ENCODE peak calls at places on chromosomes 11 and 22, in six cellular contexts. One of them, this sample, is unnamed. For H3K36me3 and H3K4me1, the result is how much of the 10 kb centered on the place peaks cover.

GRCh38 chr11:121892863-121893262 is 223.2 kb downstream of the BLID start:
- DNase-seq in heart right ventricle: no peak
- DNase-seq in PC-9: peak
- DNase-seq in stomach: no peak
- DNase-seq in tibial nerve: no peak
- DNase-seq in aorta: no peak
- DNase-seq in this sample: no peak

GRCh38 chr11:116879789-116880402 is 42.5 kb upstream of the APOA1 start:
- DNase-seq in stomach: no peak
- DNase-seq in PC-9: peak
- DNase-seq in aorta: no peak
- DNase-seq in heart right ventricle: no peak
- DNase-seq in tibial nerve: peak
- DNase-seq in this sample: no peak

GRCh38 chr11:64553554-64554201 is 37.3 kb upstream of the SLC22A12 start:
- DNase-seq in stomach: peak
- DNase-seq in heart right ventricle: peak
- DNase-seq in aorta: peak
- DNase-seq in PC-9: no peak
- DNase-seq in tibial nerve: peak
- DNase-seq in this sample: no peak

GRCh38 chr11:69280994-69281393 is 13.0 kb upstream of the MYEOV start:
- DNase-seq in heart right ventricle: no peak
- DNase-seq in stomach: peak
- DNase-seq in PC-9: peak
- DNase-seq in aorta: no peak
- DNase-seq in tibial nerve: peak
- DNase-seq in this sample: no peak

GRCh38 chr22:22408731-22409696 is 99.5 kb downstream of the ZNF280B start:
- DNase-seq in heart right ventricle: no peak
- DNase-seq in aorta: no peak
- DNase-seq in stomach: no peak
- DNase-seq in PC-9: no peak
- DNase-seq in tibial nerve: peak
- DNase-seq in this sample: no peak

GRCh38 chr11:112727341-112727841 is 233.8 kb upstream of the NCAM1 start:
- DNase-seq in heart right ventricle: no peak
- DNase-seq in aorta: no peak
- DNase-seq in tibial nerve: no peak
- DNase-seq in PC-9: no peak
- DNase-seq in stomach: no peak
- DNase-seq in this sample: no peak

GRCh38 chr11:612201-612960 is 3.4 kb downstream of the IRF7 start:
- DNase-seq in PC-9: peak
- DNase-seq in tibial nerve: no peak
- DNase-seq in heart right ventricle: no peak
- DNase-seq in stomach: peak
- DNase-seq in aorta: no peak
- DNase-seq in this sample: no peak

GRCh38 chr11:70176940-70177689 is 26.0 kb upstream of the FADD start:
- DNase-seq in tibial nerve: no peak
- DNase-seq in aorta: no peak
- DNase-seq in heart right ventricle: no peak
- DNase-seq in PC-9: no peak
- DNase-seq in stomach: peak
- DNase-seq in this sample: peak

GRCh38 chr11:11850668-11851067 is 8.9 kb downstream of the USP47 start:
- DNase-seq in aorta: no peak
- DNase-seq in tibial nerve: no peak
- DNase-seq in heart right ventricle: no peak
- DNase-seq in PC-9: no peak
- DNase-seq in stomach: no peak
- DNase-seq in this sample: no peak

GRCh38 chr11:65131895-65132237 is 2.5 kb downstream of the SYVN1 start:
- DNase-seq in heart right ventricle: no peak
- DNase-seq in PC-9: no peak
- DNase-seq in tibial nerve: no peak
- DNase-seq in aorta: no peak
- DNase-seq in stomach: no peak
- DNase-seq in this sample: no peak

GRCh38 chr11:232783-233565 is 3.2 kb downstream of the SIRT3 start:
- DNase-seq in stomach: no peak
- DNase-seq in heart right ventricle: no peak
- DNase-seq in PC-9: no peak
- DNase-seq in aorta: no peak
- DNase-seq in tibial nerve: no peak
- DNase-seq in this sample: no peak

GRCh38 chr11:65591939-65592814 is 3.4 kb downstream of the KCNK7 start:
- DNase-seq in tibial nerve: no peak
- DNase-seq in aorta: no peak
- DNase-seq in PC-9: no peak
- DNase-seq in heart right ventricle: peak
- DNase-seq in stomach: peak
- DNase-seq in this sample: no peak

GRCh38 chr22:44186737-44187136 is 6.0 kb downstream of the PARVG start:
- DNase-seq in aorta: no peak
- DNase-seq in stomach: no peak
- DNase-seq in heart right ventricle: no peak
- DNase-seq in PC-9: peak
- DNase-seq in tibial nerve: no peak
- DNase-seq in this sample: no peak

GRCh38 chr11:10326080-10326964 is 21.4 kb downstream of the ADM start:
- DNase-seq in stomach: peak
- DNase-seq in tibial nerve: no peak
- DNase-seq in PC-9: peak
- DNase-seq in aorta: peak
- DNase-seq in heart right ventricle: peak
- DNase-seq in this sample: no peak

GRCh38 chr11:62708423-62709261 is 1.2 kb downstream of the GNG3 start:
- DNase-seq in tibial nerve: no peak
- DNase-seq in stomach: peak
- DNase-seq in PC-9: peak
- DNase-seq in aorta: no peak
- DNase-seq in heart right ventricle: no peak
- DNase-seq in this sample: no peak

GRCh38 chr11:120521176-120521575 is 9.6 kb downstream of the GRIK4 start:
- DNase-seq in stomach: no peak
- DNase-seq in tibial nerve: no peak
- DNase-seq in PC-9: no peak
- DNase-seq in aorta: no peak
- DNase-seq in heart right ventricle: no peak
- DNase-seq in this sample: peak

GRCh38 chr11:23212829-23213228 is 352.6 kb upstream of the CCDC179 start:
- DNase-seq in stomach: no peak
- DNase-seq in aorta: no peak
- DNase-seq in heart right ventricle: no peak
- DNase-seq in tibial nerve: no peak
- DNase-seq in PC-9: no peak
- DNase-seq in this sample: no peak

GRCh38 chr22:24471570-24471969 is 23.6 kb upstream of the UPB1 start:
- DNase-seq in heart right ventricle: peak
- DNase-seq in aorta: peak
- DNase-seq in stomach: no peak
- DNase-seq in PC-9: no peak
- DNase-seq in tibial nerve: peak
- DNase-seq in this sample: no peak

GRCh38 chr11:77299528-77299993 is 1.9 kb downstream of the GDPD4 start:
- DNase-seq in stomach: peak
- DNase-seq in tibial nerve: no peak
- DNase-seq in aorta: no peak
- DNase-seq in heart right ventricle: no peak
- DNase-seq in PC-9: peak
- DNase-seq in this sample: no peak

GRCh38 chr22:41939981-41940852 is 6.7 kb downstream of the CENPM start:
- DNase-seq in stomach: peak
- DNase-seq in tibial nerve: no peak
- DNase-seq in heart right ventricle: no peak
- DNase-seq in aorta: peak
- DNase-seq in PC-9: peak
- DNase-seq in this sample: peak

GRCh38 chr11:7592706-7593105 is 78.9 kb downstream of the PPFIBP2 start:
- DNase-seq in PC-9: peak
- DNase-seq in tibial nerve: peak
- DNase-seq in heart right ventricle: peak
- DNase-seq in stomach: peak
- DNase-seq in aorta: peak
- DNase-seq in this sample: peak

GRCh38 chr22:43883719-43884415 is 7.9 kb downstream of the PNPLA5 start:
- DNase-seq in tibial nerve: no peak
- DNase-seq in PC-9: no peak
- DNase-seq in stomach: no peak
- DNase-seq in aorta: peak
- DNase-seq in heart right ventricle: no peak
- DNase-seq in this sample: no peak

GRCh38 chr11:126318642-126319373 is 14.9 kb downstream of the DCPS start:
- DNase-seq in stomach: no peak
- DNase-seq in heart right ventricle: no peak
- DNase-seq in PC-9: no peak
- DNase-seq in aorta: peak
- DNase-seq in tibial nerve: peak
- DNase-seq in this sample: peak

GRCh38 chr11:122226810-122227379 is 110.9 kb upstream of the BLID start:
- DNase-seq in stomach: no peak
- DNase-seq in aorta: no peak
- DNase-seq in PC-9: no peak
- DNase-seq in heart right ventricle: no peak
- DNase-seq in tibial nerve: no peak
- DNase-seq in this sample: no peak

GRCh38 chr11:122981388-122982264 is at the start of gene BSX:
- DNase-seq in aorta: no peak
- DNase-seq in stomach: peak
- DNase-seq in tibial nerve: no peak
- DNase-seq in heart right ventricle: peak
- DNase-seq in PC-9: no peak
- DNase-seq in this sample: peak

GRCh38 chr22:29738118-29738815 is 18.5 kb downstream of the CABP7 start:
- DNase-seq in tibial nerve: no peak
- DNase-seq in stomach: no peak
- DNase-seq in aorta: no peak
- DNase-seq in PC-9: no peak
- DNase-seq in heart right ventricle: no peak
- DNase-seq in this sample: no peak
- H3K36me3 ChIP-seq in tibial nerve: half or more
- H3K36me3 ChIP-seq in stomach: half or more
- H3K36me3 ChIP-seq in aorta: under half
- H3K36me3 ChIP-seq in PC-9: under half
- H3K36me3 ChIP-seq in heart right ventricle: half or more
- H3K36me3 ChIP-seq in this sample: half or more

GRCh38 chr11:46216040-46216764 is 61.3 kb upstream of the CREB3L1 start:
- DNase-seq in stomach: peak
- DNase-seq in aorta: no peak
- DNase-seq in PC-9: no peak
- DNase-seq in heart right ventricle: no peak
- DNase-seq in tibial nerve: no peak
- DNase-seq in this sample: no peak

GRCh38 chr11:46212720-46213119 is 64.7 kb upstream of the CREB3L1 start:
- DNase-seq in PC-9: no peak
- DNase-seq in heart right ventricle: no peak
- DNase-seq in stomach: no peak
- DNase-seq in aorta: no peak
- DNase-seq in tibial nerve: no peak
- DNase-seq in this sample: no peak

GRCh38 chr11:46220313-46220712 is 57.1 kb upstream of the CREB3L1 start:
- DNase-seq in PC-9: no peak
- DNase-seq in aorta: no peak
- DNase-seq in heart right ventricle: no peak
- DNase-seq in tibial nerve: no peak
- DNase-seq in stomach: no peak
- DNase-seq in this sample: no peak

GRCh38 chr11:46215208-46215931 is 62.1 kb upstream of the CREB3L1 start:
- DNase-seq in stomach: no peak
- DNase-seq in aorta: no peak
- DNase-seq in PC-9: no peak
- DNase-seq in heart right ventricle: no peak
- DNase-seq in tibial nerve: no peak
- DNase-seq in this sample: no peak

GRCh38 chr11:46216765-46217089 is 60.7 kb upstream of the CREB3L1 start:
- DNase-seq in tibial nerve: no peak
- DNase-seq in stomach: no peak
- DNase-seq in PC-9: no peak
- DNase-seq in heart right ventricle: no peak
- DNase-seq in aorta: no peak
- DNase-seq in this sample: no peak
- H3K4me1 ChIP-seq in tibial nerve: under half
- H3K4me1 ChIP-seq in stomach: under half
- H3K4me1 ChIP-seq in PC-9: under half
- H3K4me1 ChIP-seq in heart right ventricle: under half
- H3K4me1 ChIP-seq in aorta: under half
- H3K4me1 ChIP-seq in this sample: under half

GRCh38 chr11:100890779-100891178 is 203.7 kb downstream of the ARHGAP42 start:
- DNase-seq in heart right ventricle: no peak
- DNase-seq in aorta: no peak
- DNase-seq in stomach: no peak
- DNase-seq in tibial nerve: no peak
- DNase-seq in PC-9: no peak
- DNase-seq in this sample: no peak

GRCh38 chr11:100892886-100893285 is 205.8 kb downstream of the ARHGAP42 start:
- DNase-seq in tibial nerve: no peak
- DNase-seq in stomach: no peak
- DNase-seq in aorta: no peak
- DNase-seq in PC-9: no peak
- DNase-seq in heart right ventricle: no peak
- DNase-seq in this sample: no peak

GRCh38 chr11:100889758-100890157 is 202.7 kb downstream of the ARHGAP42 start:
- DNase-seq in stomach: no peak
- DNase-seq in tibial nerve: no peak
- DNase-seq in heart right ventricle: no peak
- DNase-seq in PC-9: no peak
- DNase-seq in aorta: no peak
- DNase-seq in this sample: no peak

GRCh38 chr11:100895449-100895848 is 208.4 kb downstream of the ARHGAP42 start:
- DNase-seq in PC-9: no peak
- DNase-seq in stomach: no peak
- DNase-seq in heart right ventricle: no peak
- DNase-seq in aorta: no peak
- DNase-seq in tibial nerve: no peak
- DNase-seq in this sample: no peak
- H3K4me3 ChIP-seq in PC-9: no peak
- H3K4me3 ChIP-seq in stomach: no peak
- H3K4me3 ChIP-seq in heart right ventricle: no peak
- H3K4me3 ChIP-seq in aorta: no peak
- H3K4me3 ChIP-seq in tibial nerve: no peak
- H3K4me3 ChIP-seq in this sample: no peak

DNA sequence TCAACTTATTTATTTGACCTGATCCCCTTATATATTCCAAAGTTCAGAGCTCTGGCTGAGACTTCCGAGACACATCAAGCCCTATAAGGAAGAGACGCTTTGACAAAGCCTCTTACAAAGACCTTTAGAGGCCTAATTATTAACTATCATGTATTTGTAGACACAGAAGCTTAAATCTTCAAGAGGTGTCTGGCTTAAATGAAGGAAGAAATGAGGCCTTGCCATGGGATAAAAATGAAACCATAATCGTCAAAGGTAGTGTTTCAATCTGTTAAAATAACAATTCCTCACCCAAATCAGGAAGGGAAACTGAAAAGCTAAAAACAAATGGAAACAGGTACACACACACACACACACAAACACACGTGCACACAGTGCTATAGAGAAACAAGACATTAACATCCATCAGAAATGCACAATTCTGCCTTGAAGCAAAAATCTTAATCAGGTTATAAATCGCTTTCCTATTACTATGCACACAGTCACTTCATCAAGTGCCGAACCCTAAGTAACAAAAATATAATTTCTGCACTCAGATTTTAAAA is 50.2 kb downstream of the PITPNB start:
- DNase-seq in tibial nerve: no peak
- DNase-seq in aorta: no peak
- DNase-seq in PC-9: no peak
- DNase-seq in heart right ventricle: no peak
- DNase-seq in stomach: no peak
- DNase-seq in this sample: no peak
- H3K36me3 ChIP-seq in tibial nerve: under half
- H3K36me3 ChIP-seq in aorta: under half
- H3K36me3 ChIP-seq in PC-9: under half
- H3K36me3 ChIP-seq in heart right ventricle: under half
- H3K36me3 ChIP-seq in stomach: under half
- H3K36me3 ChIP-seq in this sample: under half

This sample was measured in lower lobe of right lung.